ENCODE peak calls at places on chromosomes 3 and 15, in eight cellular contexts. M is GM12865; D is pancreas; G is foreskin fibroblast; Y is Peyer's patch; O is GM13976; K is activated CD8-positive, alpha-beta T cell treated with anti-CD3 and anti-CD28 coated beads for 36 hours; P is omental fat pad. W is an unnamed sample.

GRCh38 chr3:111749171-111750170 is 109.6 kb upstream of the PHLDB2 start:
- DNase-seq in M (no peak), D (no peak), G (no peak), Y (no peak), O (no peak), K (no peak), P (no peak), W (no peak)

GRCh38 chr3:196778755-196779154 is 39.1 kb downstream of the PAK2 start:
- DNase-seq in M (no peak), D (no peak), G (peak), Y (no peak), O (no peak), K (no peak), P (no peak), W (no peak)

GRCh38 chr3:51338632-51339031 is 46.5 kb upstream of the MANF start:
- DNase-seq in M (no peak), D (no peak), G (no peak), Y (no peak), O (no peak), K (no peak), P (no peak), W (no peak)

GRCh38 chr3:10929978-10930620 is 62.4 kb upstream of the SLC6A1 start:
- DNase-seq in M (no peak), D (peak), G (no peak), Y (peak), O (no peak), K (no peak), P (no peak), W (no peak)

GRCh38 chr3:49706456-49707112 is 12.9 kb downstream of the AMIGO3 start:
- DNase-seq in M (no peak), D (no peak), G (no peak), Y (no peak), O (no peak), K (no peak), P (no peak), W (no peak)

GRCh38 chr3:28799084-28799483 is 450.5 kb upstream of the AZI2 start:
- DNase-seq in M (peak), D (no peak), G (no peak), Y (no peak), O (no peak), K (no peak), P (no peak), W (no peak)

GRCh38 chr15:26971303-26972018 is 480 bp downstream of the GABRG3 start:
- DNase-seq in M (no peak), D (peak), G (no peak), Y (no peak), O (no peak), K (no peak), P (no peak), W (no peak)

GRCh38 chr15:68209735-68210408 is 4.7 kb upstream of the CALML4 start:
- DNase-seq in M (peak), D (no peak), G (no peak), Y (peak), O (peak), K (peak), P (peak), W (peak)

GRCh38 chr3:87509401-87509800 is 233.0 kb upstream of the POU1F1 start:
- DNase-seq in M (no peak), D (no peak), G (no peak), Y (no peak), O (no peak), K (no peak), P (no peak), W (no peak)

GRCh38 chr15:20348900-20349773 is 192.5 kb downstream of the GOLGA6L6 start:
- DNase-seq in M (no peak), D (peak), G (no peak), Y (peak), O (peak), K (no peak), P (peak), W (peak)

GRCh38 chr15:50064674-50065073 is 54.4 kb downstream of the ATP8B4 start:
- DNase-seq in M (no peak), D (no peak), G (no peak), Y (no peak), O (no peak), K (no peak), P (no peak), W (no peak)

GRCh38 chr3:55476515-55476914 is 10.6 kb downstream of the WNT5A start:
- DNase-seq in M (no peak), D (no peak), G (peak), Y (no peak), O (no peak), K (no peak), P (no peak), W (no peak)

GRCh38 chr3:195037017-195037373 is 234.0 kb downstream of the XXYLT1 start:
- DNase-seq in M (no peak), D (no peak), G (no peak), Y (no peak), O (no peak), K (no peak), P (no peak), W (no peak)

GRCh38 chr3:151579571-151580270 is 118.9 kb upstream of the IGSF10 start:
- DNase-seq in M (no peak), D (no peak), G (peak), Y (no peak), O (no peak), K (no peak), P (no peak), W (no peak)

GRCh38 chr3:36540898-36541518 is 160.7 kb downstream of the STAC start:
- DNase-seq in M (no peak), D (no peak), G (peak), Y (no peak), O (no peak), K (no peak), P (no peak), W (no peak)

GRCh38 chr3:130700541-130700940 is 46.1 kb downstream of the PIK3R4 start:
- DNase-seq in M (no peak), D (no peak), G (peak), Y (no peak), O (no peak), K (no peak), P (no peak), W (no peak)

GRCh38 chr15:100457201-100457600 is 71.5 kb downstream of the CERS3 start:
- DNase-seq in M (no peak), D (no peak), G (peak), Y (no peak), O (no peak), K (no peak), P (no peak), W (no peak)

GRCh38 chr15:74320358-74321247 is 46.8 kb downstream of the CYP11A1 start:
- DNase-seq in M (peak), D (peak), G (no peak), Y (peak), O (peak), K (peak), P (peak), W (peak)

GRCh38 chr3:15405448-15406050 is 21.8 kb downstream of the METTL6 start:
- DNase-seq in M (peak), D (no peak), G (peak), Y (no peak), O (peak), K (peak), P (no peak), W (peak)

GRCh38 chr3:194022052-194022451 is 113.9 kb upstream of the HES1 start:
- DNase-seq in M (no peak), D (no peak), G (no peak), Y (no peak), O (no peak), K (no peak), P (no peak), W (no peak)

GRCh38 chr3:185824467-185825378 is at the start of gene IGF2BP2:
- DNase-seq in M (peak), D (peak), G (peak), Y (peak), O (peak), K (peak), P (peak), W (peak)

DNA sequence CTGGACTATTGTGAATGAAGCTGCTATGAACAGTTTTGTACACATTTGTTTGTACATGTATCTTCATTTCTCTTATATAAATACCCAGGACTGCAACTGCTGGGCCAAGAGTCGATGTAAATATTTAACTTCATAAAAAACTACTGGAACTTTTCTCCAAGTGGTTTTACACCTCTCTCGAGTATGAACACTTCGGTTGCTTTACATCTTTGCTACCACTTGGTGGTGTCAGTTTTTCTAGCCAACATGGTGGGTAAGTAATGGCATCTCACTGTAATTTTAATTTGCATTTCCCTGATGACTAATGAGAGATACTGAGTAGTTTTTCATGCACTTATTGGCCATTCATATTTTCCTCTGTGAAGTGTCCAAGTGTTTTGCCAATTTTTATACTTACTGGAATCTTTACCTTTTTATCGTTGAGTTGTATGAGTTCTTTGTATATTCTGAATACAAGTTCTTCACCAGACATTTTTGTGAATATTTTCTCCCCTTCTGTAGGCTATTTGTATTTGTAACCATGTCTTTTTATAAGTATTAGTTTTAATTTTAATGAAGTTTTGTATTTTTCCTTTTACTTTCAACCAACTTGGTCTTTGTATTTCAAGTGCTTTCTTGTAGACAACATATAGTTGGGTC is 44.4 kb downstream of the PCOLCE2 start:
- DNase-seq in M (peak), D (no peak), G (peak), Y (no peak), O (peak), K (peak), P (no peak), W (peak)
- TF ChIP-seq CTCF in M (peak), D (no peak), G (peak), Y (peak), O (peak), K (peak), P (no peak), W (peak)

GRCh38 chr15:89533861-89534544 is 37.6 kb upstream of the RHCG start:
- DNase-seq in M (no peak), D (no peak), G (no peak), Y (no peak), O (no peak), K (no peak), P (no peak), W (no peak)
- TF ChIP-seq CTCF in M (no peak), D (no peak), G (no peak), Y (no peak), O (no peak), K (no peak), P (no peak), W (no peak)

GRCh38 chr3:62228467-62228866 is 144.9 kb downstream of the FEZF2 start:
- DNase-seq in M (no peak), D (no peak), G (no peak), Y (no peak), O (no peak), K (no peak), P (no peak), W (no peak)

GRCh38 chr3:62233065-62233464 is 140.3 kb downstream of the FEZF2 start:
- DNase-seq in M (no peak), D (no peak), G (no peak), Y (no peak), O (no peak), K (no peak), P (no peak), W (no peak)

GRCh38 chr3:62229201-62229600 is 144.1 kb downstream of the FEZF2 start:
- DNase-seq in M (no peak), D (no peak), G (no peak), Y (no peak), O (no peak), K (no peak), P (no peak), W (no peak)

GRCh38 chr3:62226601-62227339 is 146.6 kb downstream of the FEZF2 start:
- DNase-seq in M (no peak), D (no peak), G (no peak), Y (no peak), O (no peak), K (no peak), P (no peak), W (no peak)

GRCh38 chr3:62229908-62230307 is 143.4 kb downstream of the FEZF2 start:
- DNase-seq in M (no peak), D (no peak), G (no peak), Y (no peak), O (no peak), K (no peak), P (no peak), W (no peak)
- TF ChIP-seq CTCF in M (peak), D (no peak), G (no peak), Y (no peak), O (no peak), K (no peak), P (no peak), W (no peak)

GRCh38 chr3:127761101-127761802 is 61.1 kb downstream of the MGLL start:
- DNase-seq in M (peak), D (no peak), G (no peak), Y (no peak), O (peak), K (peak), P (no peak), W (no peak)
- TF ChIP-seq CTCF in M (peak), D (no peak), G (no peak), Y (no peak), O (no peak), K (no peak), P (no peak), W (no peak)

GRCh38 chr3:82329300-82329699 is 567.9 kb upstream of the GBE1 start:
- DNase-seq in M (no peak), D (no peak), G (no peak), Y (no peak), O (no peak), K (no peak), P (no peak), W (no peak)
- TF ChIP-seq CTCF in M (peak), D (no peak), G (peak), Y (no peak), O (no peak), K (peak), P (no peak), W (no peak)

DNA sequence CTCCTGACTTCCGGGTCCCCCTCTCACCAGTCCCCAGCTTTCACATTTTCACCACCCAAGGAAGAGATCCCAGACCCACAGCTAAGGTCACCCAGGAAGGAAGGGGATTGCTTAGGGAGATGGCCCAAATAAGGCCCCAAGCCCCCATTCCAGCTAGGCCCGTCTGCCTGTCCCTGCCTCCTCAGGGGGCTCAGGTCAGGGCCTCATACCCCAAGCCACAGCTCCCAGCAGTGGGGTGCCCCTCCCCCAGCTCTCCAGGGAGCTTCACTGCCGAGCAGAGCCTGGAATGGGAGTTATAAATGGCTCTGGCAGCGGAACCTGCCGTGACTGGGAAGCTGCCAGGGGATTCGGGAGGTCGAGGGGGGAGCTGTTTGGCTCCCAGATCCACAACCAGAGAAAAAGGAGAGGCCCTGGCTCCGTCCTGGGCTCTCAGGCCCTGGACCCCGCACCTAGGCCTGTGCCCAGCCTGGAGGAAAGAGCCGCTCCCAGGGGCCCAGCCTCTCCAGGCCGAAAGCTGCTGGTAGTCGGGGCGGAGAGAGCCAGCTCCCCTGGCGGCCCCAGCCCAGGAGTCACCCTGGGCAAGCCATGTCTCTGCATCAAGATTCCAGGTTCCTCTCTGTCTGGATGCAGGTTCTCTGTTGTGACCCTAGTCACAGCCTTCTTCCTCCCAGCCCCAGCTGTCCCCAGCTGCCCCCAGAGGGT is 550 bp downstream of the CCDC9B start:
- DNase-seq in M (no peak), D (peak), G (no peak), Y (peak), O (no peak), K (no peak), P (no peak), W (no peak)
- TF ChIP-seq CTCF in M (no peak), D (no peak), G (no peak), Y (peak), O (no peak), K (no peak), P (no peak), W (no peak)